ENCODE peak calls at places on chromosomes 3 and 15, in nine cellular contexts. Q is NCI-H187; K is Ammon's horn; L is activated CD4-positive, alpha-beta T cell treated with anti-CD3 and anti-CD28 coated beads, Interleukin-2, amount 10 ng/mL, durations not matched to agents 7 days and 5 days; H is nucleus accumbens; P is cerebellum; M is Right ventricle myocardium superior; Y is AML-193; X is kidney tubule cell. U is an unnamed sample.

GRCh38 chr3:191136347-191136746 is 62.7 kb upstream of the OSTN start:
- DNase-seq in Q (no peak), K (no peak), L (no peak), H (no peak), P (no peak), M (no peak), Y (no peak), X (peak; percentile 12), U (peak; percentile 7)

GRCh38 chr3:13544293-13544831 is 4.6 kb upstream of the FBLN2 start:
- DNase-seq in Q (no peak), K (no peak), L (peak; percentile 72), H (no peak), P (no peak), M (peak; percentile 11), Y (no peak), X (no peak), U (no peak)

GRCh38 chr3:127045435-127046045 is 62.6 kb downstream of the PLXNA1 start:
- DNase-seq in Q (no peak), K (no peak), L (no peak), H (no peak), P (peak; percentile 17), M (no peak), Y (no peak), X (no peak), U (no peak)

GRCh38 chr3:2476996-2477395 is 378.3 kb downstream of the CNTN4 start:
- DNase-seq in Q (no peak), K (no peak), L (no peak), H (no peak), P (no peak), M (no peak), Y (no peak), X (no peak), U (no peak)

GRCh38 chr3:101725890-101726275 is 1.5 kb downstream of the CEP97 start:
- DNase-seq in Q (no peak), K (no peak), L (no peak), H (no peak), P (no peak), M (no peak), Y (no peak), X (no peak), U (no peak)

GRCh38 chr3:12423918-12424634 is 60.2 kb upstream of the TSEN2 start:
- DNase-seq in Q (no peak), K (no peak), L (no peak), H (no peak), P (no peak), M (no peak), Y (no peak), X (peak; percentile 51), U (no peak)

GRCh38 chr3:168865022-168865551 is 769.4 kb upstream of the GOLIM4 start:
- DNase-seq in Q (no peak), K (peak; percentile 5), L (no peak), H (no peak), P (no peak), M (no peak), Y (peak; percentile 31), X (peak; percentile 55), U (peak; percentile 21)

GRCh38 chr15:63601727-63602185 is 4.6 kb downstream of the FBXL22 start:
- DNase-seq in Q (no peak), K (no peak), L (no peak), H (peak; percentile 23), P (peak; percentile 33), M (no peak), Y (no peak), X (no peak), U (no peak)

GRCh38 chr15:27359586-27359985 is 388.6 kb downstream of the GABRG3 start:
- DNase-seq in Q (no peak), K (no peak), L (no peak), H (no peak), P (no peak), M (no peak), Y (no peak), X (no peak), U (no peak)

GRCh38 chr3:9902372-9903237 is at the start of gene IL17RE:
- DNase-seq in Q (no peak), K (no peak), L (no peak), H (no peak), P (peak; percentile 57), M (no peak), Y (no peak), X (no peak), U (no peak)

GRCh38 chr3:73669268-73669667 is 44.5 kb upstream of the PDZRN3 start:
- DNase-seq in Q (no peak), K (no peak), L (no peak), H (no peak), P (no peak), M (no peak), Y (no peak), X (no peak), U (no peak)

GRCh38 chr15:42623951-42624350 is 48.5 kb downstream of the STARD9 start:
- DNase-seq in Q (no peak), K (no peak), L (no peak), H (no peak), P (peak; percentile 49), M (no peak), Y (no peak), X (no peak), U (no peak)

GRCh38 chr3:188584162-188584529 is 430.2 kb downstream of the LPP start:
- DNase-seq in Q (no peak), K (no peak), L (no peak), H (no peak), P (no peak), M (no peak), Y (peak; percentile 65), X (peak; percentile 66), U (no peak)

GRCh38 chr3:130255442-130255841 is 90.0 kb upstream of the COL6A5 start:
- DNase-seq in Q (no peak), K (no peak), L (no peak), H (no peak), P (no peak), M (no peak), Y (no peak), X (no peak), U (no peak)

GRCh38 chr3:2543247-2543646 is 444.6 kb downstream of the CNTN4 start:
- DNase-seq in Q (peak; percentile 53), K (no peak), L (no peak), H (no peak), P (no peak), M (no peak), Y (no peak), X (no peak), U (no peak)

GRCh38 chr15:56356616-56357015 is 8.6 kb upstream of the TEX9 start:
- DNase-seq in Q (no peak), K (no peak), L (no peak), H (no peak), P (no peak), M (no peak), Y (no peak), X (peak; percentile 60), U (no peak)

GRCh38 chr3:10357592-10358308 is 36.8 kb upstream of the SEC13 start:
- DNase-seq in Q (no peak), K (no peak), L (no peak), H (no peak), P (no peak), M (peak; percentile 47), Y (no peak), X (peak; percentile 35), U (no peak)

GRCh38 chr3:193827831-193828230 is 234.8 kb downstream of the OPA1 start:
- DNase-seq in Q (no peak), K (no peak), L (no peak), H (no peak), P (no peak), M (no peak), Y (no peak), X (no peak), U (no peak)

GRCh38 chr15:65285291-65286068 is 1.2 kb downstream of the PARP16 start:
- DNase-seq in Q (no peak), K (no peak), L (no peak), H (no peak), P (no peak), M (no peak), Y (no peak), X (no peak), U (no peak)

GRCh38 chr3:35758358-35758757 is 119.0 kb downstream of the ARPP21 start:
- DNase-seq in Q (no peak), K (no peak), L (no peak), H (no peak), P (no peak), M (no peak), Y (no peak), X (no peak), U (no peak)

GRCh38 chr3:36989568-36989967 is 3.4 kb downstream of the EPM2AIP1 start:
- DNase-seq in Q (no peak), K (no peak), L (no peak), H (no peak), P (no peak), M (no peak), Y (no peak), X (no peak), U (no peak)

GRCh38 chr15:87578776-87579175 is 677.8 kb downstream of the NTRK3 start:
- DNase-seq in Q (no peak), K (peak; percentile 17), L (no peak), H (peak; percentile 8), P (no peak), M (no peak), Y (no peak), X (no peak), U (no peak)

GRCh38 chr3:102255736-102256135 is 179.1 kb upstream of the ZPLD1 start:
- DNase-seq in Q (no peak), K (no peak), L (no peak), H (no peak), P (no peak), M (no peak), Y (no peak), X (no peak), U (no peak)

GRCh38 chr15:80816049-80816653 is 37.0 kb downstream of the CEMIP start:
- DNase-seq in Q (no peak), K (no peak), L (no peak), H (no peak), P (no peak), M (no peak), Y (no peak), X (no peak), U (no peak)

GRCh38 chr15:25439456-25439836 is 622 bp upstream of the UBE3A start:
- DNase-seq in Q (no peak), K (peak; percentile 20), L (no peak), H (peak; percentile 15), P (peak; percentile 29), M (no peak), Y (no peak), X (peak; percentile 47), U (no peak)

GRCh38 chr3:129624347-129625070 is 18.0 kb upstream of the PLXND1 start:
- DNase-seq in Q (no peak), K (peak; percentile 23), L (no peak), H (no peak), P (no peak), M (peak; percentile 68), Y (peak; percentile 45), X (no peak), U (no peak)

GRCh38 chr3:52091566-52092290 is 35.4 kb upstream of the DUSP7 start:
- DNase-seq in Q (no peak), K (peak; percentile 79), L (no peak), H (peak; percentile 56), P (no peak), M (peak; percentile 27), Y (no peak), X (peak; percentile 83), U (no peak)

GRCh38 chr15:56040081-56041035 is 46.9 kb upstream of the NEDD4 start:
- DNase-seq in Q (no peak), K (peak; percentile 22), L (no peak), H (peak; percentile 10), P (no peak), M (peak; percentile 47), Y (no peak), X (peak; percentile 97), U (no peak)

GRCh38 chr3:132432639-132433038 is 15.3 kb downstream of the DNAJC13 start:
- DNase-seq in Q (no peak), K (no peak), L (no peak), H (no peak), P (no peak), M (no peak), Y (peak; percentile 36), X (peak; percentile 61), U (no peak)

GRCh38 chr15:73328149-73328820 is 40.5 kb downstream of the HCN4 start:
- DNase-seq in Q (no peak), K (no peak), L (no peak), H (no peak), P (no peak), M (peak; percentile 27), Y (no peak), X (no peak), U (no peak)

GRCh38 chr15:40006003-40006402 is 33.0 kb downstream of the SRP14 start:
- DNase-seq in Q (no peak), K (no peak), L (no peak), H (no peak), P (no peak), M (no peak), Y (no peak), X (no peak), U (no peak)

U was measured in endothelial cell.